ENCODE peak calls at places on chromosomes 16 and 17, in four cellular contexts. Y is WTC11, B is HepG2, U is K562. A is an unnamed sample.

GRCh38 chr16:28110074-28110473 is 46.6 kb upstream of the GSG1L start:
- DNase-seq in Y (no peak), U (no peak), B (no peak), A (no peak)

GRCh38 chr16:84617068-84617630 is 729 bp downstream of the COTL1 start:
- DNase-seq in Y (peak), B (no peak), U (peak), A (peak)

GRCh38 chr17:4340914-4341615 is 25.4 kb downstream of the UBE2G1 start:
- DNase-seq in U (no peak), Y (no peak), B (no peak), A (no peak)

GRCh38 chr16:88453621-88454314 is 688 bp downstream of the ZFPM1 start:
- DNase-seq in Y (no peak), U (peak), B (no peak), A (no peak)

GRCh38 chr17:7133424-7133823 is 18.8 kb upstream of the ASGR2 start:
- DNase-seq in B (peak), Y (peak), U (peak), A (no peak)

GRCh38 chr17:66580601-66581385 is 254.1 kb upstream of the CACNG5 start:
- DNase-seq in U (peak), Y (no peak), B (no peak), A (no peak)

GRCh38 chr16:53849994-53850393 is 146.0 kb downstream of the FTO start:
- DNase-seq in U (no peak), Y (no peak), B (no peak), A (no peak)

GRCh38 chr16:11681977-11682654 is 13.9 kb downstream of the SNN start:
- DNase-seq in Y (no peak), U (no peak), B (no peak), A (no peak)

GRCh38 chr16:75497558-75497957 is 2.3 kb upstream of the CHST6 start:
- DNase-seq in Y (no peak), B (no peak), U (no peak), A (no peak)

GRCh38 chr16:84898447-84898846 is 78.7 kb downstream of the CRISPLD2 start:
- DNase-seq in Y (no peak), U (no peak), B (no peak), A (no peak)

GRCh38 chr16:67551972-67552371 is 10.4 kb upstream of the CTCF start:
- DNase-seq in Y (no peak), B (no peak), U (no peak), A (no peak)

GRCh38 chr17:10668771-10669170 is 11.7 kb upstream of the MYH3 start:
- DNase-seq in B (no peak), U (no peak), Y (no peak), A (no peak)

GRCh38 chr17:6868579-6868978 is 37.0 kb upstream of the TEKT1 start:
- DNase-seq in B (peak), Y (no peak), U (no peak), A (no peak)

GRCh38 chr17:2056221-2057129 is 1.6 kb downstream of the HIC1 start:
- DNase-seq in Y (peak), U (no peak), B (no peak), A (no peak)

GRCh38 chr16:13291934-13292333 is 390.5 kb downstream of the SHISA9 start:
- DNase-seq in B (no peak), U (peak), Y (peak), A (no peak)

GRCh38 chr16:22621571-22622148 is 111.0 kb downstream of the NPIPB5 start:
- DNase-seq in U (no peak), B (no peak), Y (no peak), A (no peak)

GRCh38 chr16:5422047-5422446 is 324.5 kb upstream of the EEF2KMT start:
- DNase-seq in U (no peak), B (no peak), Y (no peak), A (no peak)

GRCh38 chr16:80074329-80074728 is 466.5 kb upstream of the DYNLRB2 start:
- DNase-seq in U (no peak), Y (no peak), B (no peak), A (no peak)

GRCh38 chr17:34384271-34384670 is 21.2 kb upstream of the CCL1 start:
- DNase-seq in B (no peak), Y (no peak), U (no peak), A (no peak)

GRCh38 chr16:1794221-1794871 is 841 bp upstream of the IGFALS start:
- DNase-seq in B (peak), U (no peak), Y (no peak), A (no peak)

GRCh38 chr17:48630009-48630924 is 4.1 kb upstream of the HOXB9 start:
- DNase-seq in U (peak), Y (no peak), B (no peak), A (no peak)

GRCh38 chr17:35846055-35846809 is 22.5 kb downstream of the HEATR9 start:
- DNase-seq in Y (no peak), U (no peak), B (no peak), A (no peak)

GRCh38 chr16:68089067-68089466 is 3.9 kb downstream of the NFATC3 start:
- DNase-seq in U (no peak), Y (no peak), B (no peak), A (no peak)

GRCh38 chr17:1227917-1228751 is 42.1 kb upstream of the BHLHA9 start:
- DNase-seq in B (no peak), Y (peak), U (no peak), A (no peak)

DNA sequence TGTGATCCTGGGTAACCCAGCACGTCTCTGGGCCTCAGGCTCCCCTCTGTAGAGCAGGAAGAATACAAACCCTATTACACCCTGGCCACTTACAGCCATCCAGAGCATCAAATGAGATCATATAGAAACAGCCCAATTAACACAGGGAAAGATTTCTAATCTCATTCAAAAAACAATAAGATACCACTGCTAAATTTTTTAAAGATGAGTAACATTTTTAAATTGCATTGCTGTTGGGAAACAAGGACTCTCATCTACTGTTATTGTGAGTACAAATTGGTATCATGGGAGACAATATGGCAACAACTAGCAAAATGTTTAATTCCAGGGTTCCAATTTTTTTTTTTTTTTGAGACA is 41.1 kb downstream of the SRL start:
- DNase-seq in B (no peak), U (no peak), Y (no peak), A (no peak)
- TF ChIP-seq ELF4 in B (no peak), U (no peak), Y (no peak), A (no peak)

DNA sequence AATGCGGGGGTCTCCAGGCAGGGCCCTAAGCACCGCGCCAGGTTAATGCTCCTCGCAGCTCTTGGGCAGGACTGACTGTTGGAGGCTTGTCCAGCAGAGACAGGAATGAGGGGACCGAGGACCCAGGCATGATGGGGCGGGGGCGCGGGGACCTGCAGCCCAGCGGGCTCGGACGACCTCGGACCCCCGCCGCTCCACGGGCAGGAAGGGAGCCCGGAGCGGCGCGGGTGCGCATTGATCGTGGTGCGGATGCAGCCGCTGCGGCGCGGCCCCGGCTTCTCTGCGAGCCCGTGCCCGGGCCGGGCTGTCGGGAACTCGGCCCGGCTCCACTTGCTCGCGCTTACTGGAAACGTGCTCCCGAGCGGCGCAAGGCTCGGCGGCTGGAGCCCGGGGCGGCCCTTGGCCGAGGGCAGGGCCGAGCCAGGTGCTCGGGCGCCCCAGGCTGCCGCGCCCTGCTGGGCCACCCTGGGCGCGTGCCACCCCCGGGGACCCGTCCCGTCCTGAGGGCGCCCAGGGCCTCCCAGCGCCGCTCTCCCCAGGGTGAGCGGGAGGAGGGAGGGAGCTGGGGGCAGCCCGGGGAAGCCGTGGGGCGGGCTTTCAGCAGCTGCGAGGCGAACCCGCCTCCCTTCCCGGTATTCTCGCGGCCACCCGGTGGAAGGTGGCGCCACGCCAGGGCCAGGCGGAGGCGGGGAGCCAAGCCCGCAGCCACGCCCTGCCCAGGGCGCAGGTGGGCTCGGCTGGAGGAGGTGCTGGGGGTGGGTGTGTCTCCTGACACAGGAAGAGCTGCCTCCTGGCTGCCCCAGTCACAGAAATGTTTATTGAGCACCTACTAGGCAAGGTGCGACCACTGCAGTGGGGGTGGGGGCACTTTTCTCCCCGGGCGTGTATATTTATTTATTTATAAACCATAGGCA is 45.9 kb downstream of the SOCS3 start:
- DNase-seq in B (peak), Y (peak), U (peak), A (peak)
- TF ChIP-seq ELF4 in B (no peak), Y (no peak), U (no peak), A (no peak)

GRCh38 chr17:49946964-49947584 is 21.9 kb upstream of the DLX4 start:
- DNase-seq in B (peak), Y (no peak), U (no peak), A (no peak)

GRCh38 chr17:49941427-49941826 is 27.6 kb upstream of the DLX4 start:
- DNase-seq in B (no peak), Y (no peak), U (no peak), A (no peak)

GRCh38 chr17:49946208-49946607 is 22.8 kb upstream of the DLX4 start:
- DNase-seq in U (no peak), B (no peak), Y (no peak), A (no peak)

GRCh38 chr17:49942918-49943317 is 26.1 kb upstream of the DLX4 start:
- DNase-seq in B (no peak), Y (no peak), U (no peak), A (no peak)

DNA sequence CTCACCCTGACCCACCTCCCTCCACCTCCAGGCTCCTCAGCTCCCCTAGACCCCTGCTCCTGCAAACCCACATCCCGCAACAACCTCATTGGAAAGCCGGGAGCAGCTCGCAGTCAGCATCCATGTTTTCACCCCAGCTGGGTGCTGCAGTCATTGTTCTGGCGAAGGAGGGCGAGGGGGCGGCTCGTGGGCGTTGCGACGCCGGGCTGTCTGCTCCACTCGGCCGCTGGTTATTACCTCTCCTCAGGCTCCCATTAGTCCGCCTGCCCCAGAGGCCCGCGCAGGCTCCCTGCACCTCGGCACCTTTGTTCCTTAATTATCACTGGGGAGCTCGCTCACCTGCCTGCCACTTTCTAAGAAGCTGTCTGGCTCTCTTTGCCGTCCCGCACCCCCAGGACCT is 24.5 kb upstream of the DLX4 start:
- DNase-seq in Y (no peak), U (no peak), B (no peak), A (no peak)
- TF ChIP-seq ELF4 in Y (no peak), U (no peak), B (no peak), A (no peak)

GRCh38 chr16:72940886-72941285 is 107.0 kb downstream of the ZFHX3 start:
- DNase-seq in U (no peak), B (no peak), Y (no peak), A (no peak)
- TF ChIP-seq ELF4 in U (no peak), B (no peak), Y (no peak), A (no peak)

GRCh38 chr17:39612935-39613465 is 5.3 kb upstream of the NEUROD2 start:
- DNase-seq in Y (no peak), B (no peak), U (no peak), A (no peak)

GRCh38 chr17:39608601-39609000 is 881 bp upstream of the NEUROD2 start:
- DNase-seq in Y (no peak), U (peak), B (no peak), A (no peak)

GRCh38 chr17:39609416-39610025 is 1.8 kb upstream of the NEUROD2 start:
- DNase-seq in U (no peak), B (no peak), Y (no peak), A (no peak)

GRCh38 chr17:39612291-39612894 is 4.7 kb upstream of the NEUROD2 start:
- DNase-seq in B (no peak), U (no peak), Y (no peak), A (no peak)

DNA sequence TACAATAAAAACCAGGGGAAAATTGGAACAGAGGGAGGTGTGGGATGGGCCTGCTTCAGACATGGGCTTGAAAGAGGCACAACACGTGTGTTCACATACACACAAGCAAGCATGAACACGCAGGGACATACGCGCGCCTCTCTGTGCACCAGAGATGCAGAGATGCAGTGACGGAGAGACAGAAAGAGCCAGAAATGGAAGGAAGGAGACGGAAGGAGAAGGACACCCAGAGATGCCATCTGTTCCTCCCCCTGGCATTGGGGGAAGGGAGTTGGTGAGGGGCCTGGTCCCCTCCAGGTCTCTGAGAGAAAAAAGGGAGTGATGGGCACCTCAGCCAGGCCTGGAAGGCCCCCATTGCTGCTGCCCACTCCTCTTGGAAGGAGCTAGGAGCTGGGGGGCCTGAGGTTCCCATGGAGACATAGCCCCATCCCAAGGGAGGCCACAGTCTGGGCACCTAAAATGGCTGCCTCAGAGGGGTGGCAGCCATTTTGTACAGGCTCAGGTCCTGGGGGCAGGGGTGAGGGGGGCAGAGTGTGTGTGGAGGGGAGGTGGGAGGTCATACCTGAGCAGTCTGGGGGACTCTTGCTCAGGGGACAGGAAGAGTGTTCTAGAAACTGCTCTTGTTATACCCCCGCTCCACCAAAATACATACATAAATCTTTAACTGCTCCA is 3.9 kb upstream of the NEUROD2 start:
- DNase-seq in B (no peak), U (no peak), Y (no peak), A (no peak)
- TF ChIP-seq ELF4 in B (no peak), U (no peak), Y (no peak), A (no peak)

GRCh38 chr16:10600792-10601443 is 20.5 kb upstream of the EMP2 start:
- DNase-seq in B (no peak), Y (no peak), U (no peak), A (no peak)
- TF ChIP-seq ELF4 in B (no peak), Y (no peak), U (no peak), A (no peak)

A was measured in HEK293T.